ENCODE peak calls at places on chromosomes 13 and 19, in nine cellular contexts. O is neural progenitor cell; I is WERI-Rb-1; A is breast epithelium; K is cardiac muscle cell; J is CD8-positive, alpha-beta memory T cell; X is H9; R is PC-9; S is OCI-LY7. Z is an unnamed sample.

GRCh38 chr19:34964598-34964997 is 569 bp upstream of the ZNF792 start:
- DNase-seq in S (no peak), R (no peak), I (no peak), X (no peak), K (no peak), J (no peak), A (no peak), O (no peak), Z (no peak)

GRCh38 chr13:32914686-32915085 is 101.5 kb upstream of the KL start:
- DNase-seq in K (no peak), J (no peak), X (no peak), S (no peak), R (no peak), I (no peak), O (no peak), A (no peak), Z (no peak)

GRCh38 chr13:46860734-46861133 is 36.1 kb downstream of the HTR2A start:
- DNase-seq in X (no peak), A (no peak), I (no peak), K (no peak), O (no peak), R (no peak), S (no peak), J (no peak), Z (no peak)

GRCh38 chr13:43787998-43788397 is 1.2 kb upstream of the ENOX1 start:
- DNase-seq in S (peak; percentile 11), K (peak; percentile 63), I (peak; percentile 28), J (no peak), R (peak; percentile 12), X (no peak), A (no peak), O (peak; percentile 42), Z (no peak)

GRCh38 chr13:28707629-28708427 is 10.9 kb downstream of the SLC46A3 start:
- DNase-seq in K (peak; percentile 86), O (no peak), I (no peak), A (no peak), S (peak; percentile 7), R (no peak), X (no peak), J (no peak), Z (no peak)

GRCh38 chr19:19592690-19593089 is 25.8 kb downstream of the PBX4 start:
- DNase-seq in K (no peak), J (no peak), S (no peak), I (no peak), O (no peak), R (no peak), A (no peak), X (no peak), Z (no peak)

GRCh38 chr13:100269837-100270236 is 180.9 kb downstream of the PCCA start:
- DNase-seq in X (no peak), J (no peak), R (no peak), I (no peak), S (no peak), K (peak; percentile 92), A (peak; percentile 28), O (no peak), Z (peak; percentile 71)

GRCh38 chr13:34748078-34748477 is 194.0 kb upstream of the NBEA start:
- DNase-seq in I (no peak), K (peak; percentile 100), R (no peak), O (no peak), J (no peak), X (no peak), S (no peak), A (no peak), Z (no peak)

DNA sequence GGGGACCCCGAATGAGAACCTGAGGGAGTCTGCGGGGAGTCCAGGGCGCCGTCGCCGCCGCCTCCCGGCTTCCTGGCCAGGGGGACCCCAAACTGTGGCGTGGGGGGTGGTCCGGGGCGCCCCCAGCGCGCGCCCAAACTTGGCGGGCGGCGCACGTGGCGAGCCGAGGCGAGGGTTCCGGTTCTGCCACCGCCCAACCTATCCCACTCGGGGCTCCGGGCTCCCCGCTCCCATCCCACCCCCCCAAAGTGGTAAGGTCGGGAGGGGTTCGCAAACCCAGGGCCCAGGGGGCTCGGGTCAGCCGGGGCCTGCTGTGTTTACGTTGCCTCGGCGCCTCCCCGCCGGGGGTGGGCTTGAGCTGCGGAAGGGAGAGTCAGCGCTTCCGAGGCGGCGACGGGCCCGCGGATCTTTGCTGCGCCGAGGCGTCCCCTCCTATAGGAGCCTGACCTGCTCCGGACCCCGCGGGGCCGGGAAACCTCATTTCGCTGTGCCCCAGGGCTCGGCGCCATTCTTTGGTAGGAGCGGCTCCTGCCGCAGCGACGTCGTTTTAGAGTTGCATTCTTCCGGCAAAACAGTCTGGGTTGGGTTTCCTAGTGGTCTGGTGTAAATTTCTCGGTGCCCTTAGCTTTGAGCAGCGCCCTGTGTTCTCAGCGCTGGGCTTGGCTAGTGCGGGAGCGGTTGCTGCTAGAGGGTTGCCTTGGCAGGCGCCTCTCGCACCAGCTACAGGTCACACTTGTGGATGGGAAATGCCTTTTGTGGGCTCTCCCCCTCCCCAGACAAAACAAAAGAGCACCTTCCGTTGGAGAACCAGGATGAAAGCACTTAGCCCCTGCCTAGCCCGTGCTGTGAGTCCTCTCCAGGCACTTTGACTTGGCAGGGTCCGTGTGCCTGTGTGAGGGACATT is 1.2 kb downstream of the DAZAP1 start:
- DNase-seq in X (no peak), J (peak; percentile 72), R (peak; percentile 20), K (peak; percentile 62), A (no peak), I (no peak), S (peak; percentile 64), O (peak; percentile 70), Z (peak; percentile 89)
- H3K27ac ChIP-seq in X (no peak overlapping the region), J (peak overlapping the region; percentile 87), R (peak overlapping the region; percentile 72), K (peak overlapping the region; percentile 94), A (peak overlapping the region; percentile 94), I (peak overlapping the region; percentile 96), S (peak overlapping the region; percentile 87), O (no peak overlapping the region), Z (peak overlapping the region; percentile 90)

GRCh38 chr19:3968556-3969434 is 2.1 kb downstream of the DAPK3 start:
- DNase-seq in X (peak; percentile 99), R (peak; percentile 86), S (no peak), K (peak; percentile 100), J (no peak), O (peak; percentile 96), I (peak; percentile 52), A (peak; percentile 97), Z (no peak)

GRCh38 chr19:3970808-3971598 is at the start of gene DAPK3:
- DNase-seq in R (peak; percentile 95), A (peak; percentile 99), I (peak; percentile 98), K (peak; percentile 99), J (peak; percentile 84), S (peak; percentile 99), X (peak; percentile 100), O (peak; percentile 99), Z (peak; percentile 98)

GRCh38 chr19:3966051-3967017 is 4.6 kb downstream of the DAPK3 start:
- DNase-seq in S (no peak), A (no peak), X (no peak), J (no peak), K (no peak), R (no peak), I (no peak), O (peak; percentile 0), Z (no peak)

GRCh38 chr19:3970313-3970807 is 539 bp downstream of the DAPK3 start:
- DNase-seq in X (no peak), I (no peak), A (no peak), R (no peak), J (no peak), O (peak; percentile 22), S (no peak), K (no peak), Z (no peak)

DNA sequence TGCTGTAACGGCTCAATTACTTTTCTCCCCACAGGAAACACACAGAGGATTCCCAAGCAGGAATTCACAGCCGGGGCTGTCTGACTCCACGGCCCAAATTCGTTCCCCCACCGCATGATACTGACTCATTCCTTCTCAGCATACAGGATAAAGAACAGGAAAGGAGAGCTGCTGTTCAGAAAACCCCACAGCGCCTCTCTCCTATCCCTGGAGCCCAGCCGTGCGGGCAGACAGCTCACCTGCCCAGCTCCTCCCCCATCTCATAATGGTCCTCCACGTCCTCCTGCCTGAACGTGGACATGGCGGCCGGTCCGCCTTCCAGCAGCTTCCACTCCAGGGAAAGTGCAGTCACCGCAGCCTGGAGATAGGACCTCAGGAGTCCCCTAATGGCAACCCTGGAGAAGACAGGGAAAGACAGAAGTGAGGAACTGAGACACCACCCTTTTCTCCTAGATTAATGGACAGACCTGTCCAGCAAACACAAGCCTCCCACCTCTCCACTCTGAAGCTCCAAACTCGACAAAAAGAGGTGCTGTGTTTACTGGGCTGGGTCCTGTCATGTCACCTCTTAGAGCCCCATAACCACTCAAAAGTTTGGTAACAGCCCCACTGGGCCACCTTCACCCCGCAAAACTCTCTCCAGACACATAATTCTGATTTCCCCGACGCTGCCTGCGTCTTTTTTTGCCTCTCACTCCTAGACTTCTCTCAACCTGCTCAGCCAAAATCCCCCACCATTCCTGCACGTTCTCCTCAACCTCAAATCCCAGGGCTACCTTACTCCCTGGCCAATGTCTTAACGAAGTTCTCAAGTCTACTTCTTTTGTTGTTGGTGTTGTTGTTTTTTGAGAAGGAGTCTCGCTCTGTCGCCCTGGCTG is 1.2 kb downstream of the DAPK3 start:
- DNase-seq in A (peak; percentile 76), K (peak; percentile 85), O (peak; percentile 54), J (no peak), I (no peak), R (peak; percentile 52), X (peak; percentile 81), S (no peak), Z (no peak)
- H3K27ac ChIP-seq in A (peak overlapping the region; percentile 99), K (peak overlapping the region; percentile 99), O (peak overlapping the region; percentile 91), J (peak overlapping the region; percentile 84), I (peak overlapping the region; percentile 83), R (peak overlapping the region; percentile 90), X (peak overlapping the region; percentile 38), S (no peak overlapping the region), Z (peak overlapping the region; percentile 87)

GRCh38 chr19:57788114-57788692 is 18.7 kb downstream of the ZNF586 start:
- DNase-seq in X (no peak), O (no peak), A (no peak), K (no peak), I (no peak), S (no peak), R (no peak), J (no peak), Z (no peak)
- H3K27ac ChIP-seq in X (no peak overlapping the region), O (no peak overlapping the region), A (no peak overlapping the region), K (no peak overlapping the region), I (no peak overlapping the region), S (no peak overlapping the region), R (no peak overlapping the region), J (no peak overlapping the region), Z (no peak overlapping the region)

GRCh38 chr19:28731577-28731976 is 481.4 kb downstream of the UQCRFS1 start:
- DNase-seq in R (no peak), A (no peak), K (no peak), O (no peak), I (no peak), J (no peak), X (no peak), S (no peak), Z (no peak)

GRCh38 chr19:28737021-28737525 is 475.9 kb downstream of the UQCRFS1 start:
- DNase-seq in S (peak; percentile 53), K (peak; percentile 71), J (peak; percentile 6), O (peak; percentile 35), A (no peak), I (no peak), X (no peak), R (no peak), Z (no peak)

GRCh38 chr19:28736528-28736927 is 476.4 kb downstream of the UQCRFS1 start:
- DNase-seq in K (no peak), A (no peak), X (no peak), R (no peak), O (no peak), J (no peak), I (no peak), S (no peak), Z (no peak)

DNA sequence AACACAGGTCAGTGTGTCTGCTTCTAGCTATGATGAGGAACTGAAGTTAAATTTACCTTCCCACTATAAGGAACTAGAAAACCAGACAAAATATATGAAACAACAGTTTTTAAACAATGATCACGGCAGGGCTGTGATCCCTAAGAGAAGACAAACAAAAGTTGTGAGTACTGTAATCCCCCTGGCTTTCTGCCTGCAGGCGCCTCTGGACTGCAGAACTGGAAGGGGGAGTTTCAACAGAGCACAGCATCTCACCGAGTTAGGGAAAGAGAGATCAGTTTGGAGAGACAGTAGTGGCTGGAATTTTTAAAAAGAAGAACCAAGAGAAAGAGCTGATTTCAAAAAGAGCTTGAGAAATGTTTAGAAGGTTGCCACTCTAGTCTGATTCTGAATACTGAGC is 475.4 kb downstream of the UQCRFS1 start:
- DNase-seq in J (no peak), A (no peak), R (no peak), I (no peak), S (no peak), X (no peak), K (peak; percentile 7), O (peak; percentile 37), Z (no peak)
- H3K27ac ChIP-seq in J (no peak overlapping the region), A (no peak overlapping the region), R (no peak overlapping the region), I (no peak overlapping the region), S (no peak overlapping the region), X (no peak overlapping the region), K (no peak overlapping the region), O (no peak overlapping the region), Z (no peak overlapping the region)